ENCODE peak calls at places on chromosomes 4 and X, in seven cellular contexts. One of them, this sample, is unnamed.

GRCh38 chrX:117969337-117969736 is 147.3 kb downstream of the KLHL13 start:
- DNase-seq in psoas muscle: no peak
- DNase-seq in tibial artery: no peak
- DNase-seq in choroid plexus epithelial cell: no peak
- DNase-seq in fibroblast of pulmonary artery: no peak
- DNase-seq in right atrium auricular region: no peak
- DNase-seq in mammary epithelial cell: no peak
- DNase-seq in this sample: no peak

GRCh38 chrX:134623293-134624045 is 34.8 kb downstream of the PLAC1 start:
- DNase-seq in psoas muscle: no peak
- DNase-seq in tibial artery: no peak
- DNase-seq in choroid plexus epithelial cell: peak
- DNase-seq in fibroblast of pulmonary artery: peak
- DNase-seq in right atrium auricular region: no peak
- DNase-seq in mammary epithelial cell: no peak
- DNase-seq in this sample: no peak

GRCh38 chr4:98626350-98626749 is 32.1 kb downstream of the TSPAN5 start:
- DNase-seq in psoas muscle: no peak
- DNase-seq in tibial artery: no peak
- DNase-seq in choroid plexus epithelial cell: peak
- DNase-seq in fibroblast of pulmonary artery: peak
- DNase-seq in right atrium auricular region: no peak
- DNase-seq in mammary epithelial cell: peak
- DNase-seq in this sample: no peak

GRCh38 chr4:165326831-165327210 is 648 bp upstream of the MSMO1 start:
- DNase-seq in psoas muscle: no peak
- DNase-seq in tibial artery: no peak
- DNase-seq in choroid plexus epithelial cell: peak
- DNase-seq in fibroblast of pulmonary artery: peak
- DNase-seq in right atrium auricular region: no peak
- DNase-seq in mammary epithelial cell: peak
- DNase-seq in this sample: peak

GRCh38 chrX:34903316-34903715 is 39.3 kb upstream of the FAM47B start:
- DNase-seq in psoas muscle: no peak
- DNase-seq in tibial artery: no peak
- DNase-seq in choroid plexus epithelial cell: no peak
- DNase-seq in fibroblast of pulmonary artery: no peak
- DNase-seq in right atrium auricular region: no peak
- DNase-seq in mammary epithelial cell: no peak
- DNase-seq in this sample: no peak

GRCh38 chr4:138562544-138562961 is 320.4 kb upstream of the SLC7A11 start:
- DNase-seq in psoas muscle: no peak
- DNase-seq in tibial artery: no peak
- DNase-seq in choroid plexus epithelial cell: peak
- DNase-seq in fibroblast of pulmonary artery: peak
- DNase-seq in right atrium auricular region: no peak
- DNase-seq in mammary epithelial cell: peak
- DNase-seq in this sample: peak

GRCh38 chr4:103996637-103997036 is 276.9 kb upstream of the TACR3 start:
- DNase-seq in psoas muscle: no peak
- DNase-seq in tibial artery: no peak
- DNase-seq in choroid plexus epithelial cell: peak
- DNase-seq in fibroblast of pulmonary artery: peak
- DNase-seq in right atrium auricular region: no peak
- DNase-seq in mammary epithelial cell: peak
- DNase-seq in this sample: peak

GRCh38 chr4:54625391-54625790 is 32.4 kb upstream of the KIT start:
- DNase-seq in psoas muscle: no peak
- DNase-seq in tibial artery: peak
- DNase-seq in choroid plexus epithelial cell: no peak
- DNase-seq in fibroblast of pulmonary artery: peak
- DNase-seq in right atrium auricular region: no peak
- DNase-seq in mammary epithelial cell: no peak
- DNase-seq in this sample: no peak

GRCh38 chr4:166198516-166198915 is 325.5 kb downstream of the TLL1 start:
- DNase-seq in psoas muscle: no peak
- DNase-seq in tibial artery: no peak
- DNase-seq in choroid plexus epithelial cell: no peak
- DNase-seq in fibroblast of pulmonary artery: no peak
- DNase-seq in right atrium auricular region: no peak
- DNase-seq in mammary epithelial cell: no peak
- DNase-seq in this sample: no peak

GRCh38 chrX:51894697-51895336 is 1.4 kb downstream of the MAGED1 start:
- DNase-seq in psoas muscle: peak
- DNase-seq in tibial artery: peak
- DNase-seq in choroid plexus epithelial cell: peak
- DNase-seq in fibroblast of pulmonary artery: peak
- DNase-seq in right atrium auricular region: no peak
- DNase-seq in mammary epithelial cell: no peak
- DNase-seq in this sample: peak

GRCh38 chr4:146051724-146052396 is 113.2 kb upstream of the ZNF827 start:
- DNase-seq in psoas muscle: no peak
- DNase-seq in tibial artery: no peak
- DNase-seq in choroid plexus epithelial cell: peak
- DNase-seq in fibroblast of pulmonary artery: peak
- DNase-seq in right atrium auricular region: no peak
- DNase-seq in mammary epithelial cell: peak
- DNase-seq in this sample: no peak

GRCh38 chr4:26083987-26084386 is 170.0 kb downstream of the SMIM20 start:
- DNase-seq in psoas muscle: peak
- DNase-seq in tibial artery: no peak
- DNase-seq in choroid plexus epithelial cell: peak
- DNase-seq in fibroblast of pulmonary artery: peak
- DNase-seq in right atrium auricular region: no peak
- DNase-seq in mammary epithelial cell: peak
- DNase-seq in this sample: peak

GRCh38 chrX:134512566-134512965 is 52.6 kb downstream of the HPRT1 start:
- DNase-seq in psoas muscle: no peak
- DNase-seq in tibial artery: no peak
- DNase-seq in choroid plexus epithelial cell: peak
- DNase-seq in fibroblast of pulmonary artery: peak
- DNase-seq in right atrium auricular region: no peak
- DNase-seq in mammary epithelial cell: peak
- DNase-seq in this sample: no peak

GRCh38 chrX:9433596-9433995 is 31.3 kb upstream of the TBL1X start:
- DNase-seq in psoas muscle: no peak
- DNase-seq in tibial artery: no peak
- DNase-seq in choroid plexus epithelial cell: no peak
- DNase-seq in fibroblast of pulmonary artery: no peak
- DNase-seq in right atrium auricular region: no peak
- DNase-seq in mammary epithelial cell: no peak
- DNase-seq in this sample: no peak

GRCh38 chr4:105401278-105401677 is 72.6 kb downstream of the PPA2 start:
- DNase-seq in psoas muscle: no peak
- DNase-seq in tibial artery: no peak
- DNase-seq in choroid plexus epithelial cell: no peak
- DNase-seq in fibroblast of pulmonary artery: no peak
- DNase-seq in right atrium auricular region: no peak
- DNase-seq in mammary epithelial cell: no peak
- DNase-seq in this sample: no peak

GRCh38 chr4:182778222-182778982 is 138.8 kb downstream of the DCTD start:
- DNase-seq in psoas muscle: no peak
- DNase-seq in tibial artery: no peak
- DNase-seq in choroid plexus epithelial cell: peak
- DNase-seq in fibroblast of pulmonary artery: no peak
- DNase-seq in right atrium auricular region: no peak
- DNase-seq in mammary epithelial cell: no peak
- DNase-seq in this sample: no peak

GRCh38 chrX:109928596-109929335 is 74.1 kb upstream of the TMEM164 start:
- DNase-seq in psoas muscle: no peak
- DNase-seq in tibial artery: no peak
- DNase-seq in choroid plexus epithelial cell: no peak
- DNase-seq in fibroblast of pulmonary artery: no peak
- DNase-seq in right atrium auricular region: no peak
- DNase-seq in mammary epithelial cell: no peak
- DNase-seq in this sample: no peak

GRCh38 chrX:3697220-3697684 is 16.2 kb downstream of the PRKX start:
- DNase-seq in psoas muscle: no peak
- DNase-seq in tibial artery: no peak
- DNase-seq in choroid plexus epithelial cell: no peak
- DNase-seq in fibroblast of pulmonary artery: no peak
- DNase-seq in right atrium auricular region: no peak
- DNase-seq in mammary epithelial cell: peak
- DNase-seq in this sample: no peak

GRCh38 chrX:154370882-154371770 is 3.3 kb downstream of the FLNA start:
- DNase-seq in psoas muscle: peak
- DNase-seq in tibial artery: peak
- DNase-seq in choroid plexus epithelial cell: peak
- DNase-seq in fibroblast of pulmonary artery: peak
- DNase-seq in right atrium auricular region: peak
- DNase-seq in mammary epithelial cell: peak
- DNase-seq in this sample: peak
- TF ChIP-seq CTCF in psoas muscle: no peak
- TF ChIP-seq CTCF in tibial artery: no peak
- TF ChIP-seq CTCF in choroid plexus epithelial cell: no peak
- TF ChIP-seq CTCF in fibroblast of pulmonary artery: no peak
- TF ChIP-seq CTCF in right atrium auricular region: no peak
- TF ChIP-seq CTCF in mammary epithelial cell: no peak
- TF ChIP-seq CTCF in this sample: no peak

GRCh38 chr4:109302366-109303140 is at the start of gene COL25A1:
- DNase-seq in psoas muscle: peak
- DNase-seq in tibial artery: peak
- DNase-seq in choroid plexus epithelial cell: peak
- DNase-seq in fibroblast of pulmonary artery: peak
- DNase-seq in right atrium auricular region: no peak
- DNase-seq in mammary epithelial cell: no peak
- DNase-seq in this sample: peak

GRCh38 chr4:109303141-109303499 is 662 bp upstream of the COL25A1 start:
- DNase-seq in psoas muscle: no peak
- DNase-seq in tibial artery: peak
- DNase-seq in choroid plexus epithelial cell: peak
- DNase-seq in fibroblast of pulmonary artery: peak
- DNase-seq in right atrium auricular region: peak
- DNase-seq in mammary epithelial cell: no peak
- DNase-seq in this sample: no peak

GRCh38 chr4:109298279-109299010 is 4.0 kb downstream of the COL25A1 start:
- DNase-seq in psoas muscle: no peak
- DNase-seq in tibial artery: no peak
- DNase-seq in choroid plexus epithelial cell: peak
- DNase-seq in fibroblast of pulmonary artery: peak
- DNase-seq in right atrium auricular region: no peak
- DNase-seq in mammary epithelial cell: no peak
- DNase-seq in this sample: peak

GRCh38 chr4:109296545-109296944 is 5.9 kb downstream of the COL25A1 start:
- DNase-seq in psoas muscle: no peak
- DNase-seq in tibial artery: no peak
- DNase-seq in choroid plexus epithelial cell: peak
- DNase-seq in fibroblast of pulmonary artery: no peak
- DNase-seq in right atrium auricular region: no peak
- DNase-seq in mammary epithelial cell: peak
- DNase-seq in this sample: no peak

DNA sequence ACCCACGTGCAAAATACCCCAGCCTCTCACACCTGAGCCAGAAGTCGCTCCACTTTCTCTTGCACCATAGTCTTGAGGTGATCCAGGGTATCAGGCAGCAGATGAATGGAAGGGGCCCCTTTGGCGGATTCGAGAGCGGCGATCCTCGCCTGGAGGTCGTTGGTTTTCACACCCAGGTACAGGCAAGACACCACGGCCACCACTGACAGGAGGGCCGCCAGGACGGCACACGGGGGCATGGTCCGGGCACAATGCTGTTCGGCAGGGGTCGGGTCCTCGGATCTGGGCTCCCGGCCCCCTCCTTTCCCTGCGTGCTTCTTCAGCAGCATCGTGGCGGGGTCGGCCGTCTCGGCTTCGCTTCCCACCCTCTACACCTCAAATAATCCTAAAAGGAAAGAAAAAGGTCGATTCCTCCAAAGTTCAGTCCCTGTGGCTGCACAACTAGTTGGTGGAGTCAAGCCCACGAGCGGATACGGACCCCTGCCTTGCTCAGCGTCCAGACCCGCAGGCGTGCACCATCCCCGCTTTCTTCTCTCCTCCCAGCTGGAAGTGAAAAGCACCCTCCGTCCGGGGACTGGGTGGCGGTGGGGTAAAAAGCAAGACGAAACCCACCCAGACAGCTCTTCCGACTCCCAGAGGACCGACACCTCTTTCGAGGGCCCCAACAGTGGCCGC is 630 bp downstream of the COL25A1 start:
- DNase-seq in psoas muscle: no peak
- DNase-seq in tibial artery: no peak
- DNase-seq in choroid plexus epithelial cell: peak
- DNase-seq in fibroblast of pulmonary artery: no peak
- DNase-seq in right atrium auricular region: no peak
- DNase-seq in mammary epithelial cell: no peak
- DNase-seq in this sample: no peak
- H3K4me3 ChIP-seq in psoas muscle: peak
- H3K4me3 ChIP-seq in tibial artery: peak
- H3K4me3 ChIP-seq in choroid plexus epithelial cell: peak
- H3K4me3 ChIP-seq in fibroblast of pulmonary artery: peak
- H3K4me3 ChIP-seq in right atrium auricular region: peak
- H3K4me3 ChIP-seq in mammary epithelial cell: peak
- H3K4me3 ChIP-seq in this sample: peak

GRCh38 chrX:119659522-119659921 is 33.4 kb downstream of the SEPTIN6 start:
- DNase-seq in psoas muscle: no peak
- DNase-seq in tibial artery: no peak
- DNase-seq in choroid plexus epithelial cell: no peak
- DNase-seq in fibroblast of pulmonary artery: no peak
- DNase-seq in right atrium auricular region: no peak
- DNase-seq in mammary epithelial cell: no peak
- DNase-seq in this sample: no peak

GRCh38 chrX:119648421-119648775 is 42.2 kb upstream of the NKRF start:
- DNase-seq in psoas muscle: no peak
- DNase-seq in tibial artery: no peak
- DNase-seq in choroid plexus epithelial cell: no peak
- DNase-seq in fibroblast of pulmonary artery: no peak
- DNase-seq in right atrium auricular region: no peak
- DNase-seq in mammary epithelial cell: no peak
- DNase-seq in this sample: no peak

GRCh38 chrX:119655125-119655524 is 37.8 kb downstream of the SEPTIN6 start:
- DNase-seq in psoas muscle: no peak
- DNase-seq in tibial artery: no peak
- DNase-seq in choroid plexus epithelial cell: peak
- DNase-seq in fibroblast of pulmonary artery: peak
- DNase-seq in right atrium auricular region: peak
- DNase-seq in mammary epithelial cell: peak
- DNase-seq in this sample: peak

DNA sequence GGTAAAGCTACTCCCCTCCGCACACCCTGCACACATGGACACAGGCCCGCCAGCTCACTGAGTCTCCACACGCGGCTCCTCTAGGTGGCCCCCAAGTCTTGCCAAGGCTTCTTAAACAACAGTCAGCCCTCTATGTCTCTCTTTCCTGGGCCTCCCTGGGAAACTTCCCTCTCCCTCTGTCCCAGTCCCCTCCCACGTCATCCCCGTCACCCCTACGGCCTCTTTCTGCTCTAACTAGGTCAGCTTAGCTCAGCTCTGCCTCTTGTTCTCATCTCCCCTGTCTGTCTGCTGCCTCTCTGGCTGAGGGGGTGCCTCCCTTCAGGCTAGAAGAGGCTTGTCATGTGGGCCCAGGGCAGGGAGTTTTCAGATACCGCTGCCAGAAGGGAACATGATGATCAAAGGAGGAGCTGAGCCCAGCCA is 38.8 kb downstream of the SEPTIN6 start:
- DNase-seq in psoas muscle: peak
- DNase-seq in tibial artery: no peak
- DNase-seq in choroid plexus epithelial cell: peak
- DNase-seq in fibroblast of pulmonary artery: peak
- DNase-seq in right atrium auricular region: peak
- DNase-seq in mammary epithelial cell: no peak
- DNase-seq in this sample: no peak
- TF ChIP-seq CTCF in psoas muscle: no peak
- TF ChIP-seq CTCF in tibial artery: no peak
- TF ChIP-seq CTCF in choroid plexus epithelial cell: peak
- TF ChIP-seq CTCF in fibroblast of pulmonary artery: peak
- TF ChIP-seq CTCF in right atrium auricular region: no peak
- TF ChIP-seq CTCF in mammary epithelial cell: no peak
- TF ChIP-seq CTCF in this sample: no peak

GRCh38 chr4:675980-676870 is 1.9 kb downstream of the MYL5 start:
- DNase-seq in psoas muscle: peak
- DNase-seq in tibial artery: no peak
- DNase-seq in choroid plexus epithelial cell: no peak
- DNase-seq in fibroblast of pulmonary artery: no peak
- DNase-seq in right atrium auricular region: no peak
- DNase-seq in mammary epithelial cell: no peak
- DNase-seq in this sample: peak
- H3K4me3 ChIP-seq in psoas muscle: peak
- H3K4me3 ChIP-seq in tibial artery: no peak
- H3K4me3 ChIP-seq in choroid plexus epithelial cell: no peak
- H3K4me3 ChIP-seq in fibroblast of pulmonary artery: no peak
- H3K4me3 ChIP-seq in right atrium auricular region: no peak
- H3K4me3 ChIP-seq in mammary epithelial cell: no peak
- H3K4me3 ChIP-seq in this sample: peak

This sample was measured in GM12865.